ENCODE peak calls at places on chromosomes 4 and X, in six cellular contexts. F is KBM-7, W is adrenal gland, N is T-helper 17 cell, H is A549, M is EH. U is an unnamed sample.

GRCh38 chrX:29145316-29145715 is 558.1 kb downstream of the IL1RAPL1 start:
- DNase-seq in F (no peak), W (no peak), N (no peak), H (no peak), M (no peak), U (no peak)

GRCh38 chrX:45774961-45775360 is 574.3 kb upstream of the DIPK2B start:
- DNase-seq in F (no peak), W (no peak), N (no peak), H (no peak), M (peak; percentile 89), U (no peak)

GRCh38 chrX:11461181-11462001 is 168.2 kb downstream of the AMELX start:
- DNase-seq in F (no peak), W (no peak), N (no peak), H (no peak), M (peak; percentile 87), U (no peak)

GRCh38 chr4:80237992-80238391 is 28.5 kb upstream of the FGF5 start:
- DNase-seq in F (no peak), W (no peak), N (no peak), H (no peak), M (peak; percentile 97), U (no peak)

GRCh38 chrX:153884136-153885076 is 1.6 kb downstream of the L1CAM start:
- DNase-seq in F (no peak), W (no peak), N (no peak), H (no peak), M (no peak), U (no peak)

GRCh38 chrX:77749695-77750094 is 36.3 kb downstream of the ATRX start:
- DNase-seq in F (no peak), W (no peak), N (no peak), H (peak; percentile 36), M (peak; percentile 71), U (no peak)

GRCh38 chr4:168607215-168607614 is 110.4 kb downstream of the PALLD start:
- DNase-seq in F (no peak), W (no peak), N (no peak), H (no peak), M (no peak), U (no peak)

GRCh38 chr4:79987401-79987800 is 85.6 kb downstream of the ANTXR2 start:
- DNase-seq in F (no peak), W (no peak), N (no peak), H (no peak), M (no peak), U (no peak)

GRCh38 chrX:3271485-3272186 is 74.8 kb downstream of the MXRA5 start:
- DNase-seq in F (peak; percentile 35), W (no peak), N (no peak), H (no peak), M (peak; percentile 88), U (no peak)

GRCh38 chr4:107800686-107801085 is 24.0 kb upstream of the SGMS2 start:
- DNase-seq in F (peak; percentile 48), W (no peak), N (no peak), H (no peak), M (no peak), U (peak; percentile 32)

GRCh38 chr4:53012738-53013137 is 150.6 kb downstream of the RASL11B start:
- DNase-seq in F (peak; percentile 59), W (no peak), N (no peak), H (no peak), M (peak; percentile 65), U (no peak)

GRCh38 chrX:148634591-148634990 is 134.2 kb downstream of the AFF2 start:
- DNase-seq in F (no peak), W (no peak), N (no peak), H (no peak), M (no peak), U (no peak)

GRCh38 chr4:153232768-153233167 is 28.5 kb downstream of the TRIM2 start:
- DNase-seq in F (peak; percentile 39), W (no peak), N (no peak), H (peak; percentile 24), M (peak; percentile 18), U (no peak)

GRCh38 chr4:164977243-164978164 is at the start of gene TRIM61:
- DNase-seq in F (no peak), W (peak; percentile 54), N (peak; percentile 23), H (no peak), M (peak; percentile 61), U (peak; percentile 59)

GRCh38 chr4:63090641-63091040 is 1318.6 kb downstream of the TECRL start:
- DNase-seq in F (no peak), W (no peak), N (no peak), H (no peak), M (no peak), U (no peak)

GRCh38 chr4:185127021-185127925 is 15.8 kb upstream of the SLC25A4 start:
- DNase-seq in F (no peak), W (peak; percentile 34), N (no peak), H (peak; percentile 33), M (peak; percentile 11), U (no peak)